ENCODE peak calls at places on chromosomes 6 and 20, in ten cellular contexts. S, D, P, Z, E, C, N, A, Q and K are unnamed samples.

GRCh38 chr6:73129653-73130443 is 95.4 kb downstream of the KHDC1L start:
- DNase-seq in Z (peak; percentile 47), D (peak; percentile 82), E (peak; percentile 80), P (peak; percentile 64), N (peak; percentile 80), A (peak; percentile 86), S (peak; percentile 94), C (peak; percentile 89), Q (peak; percentile 76), K (peak; percentile 69)

GRCh38 chr6:30511147-30511546 is 21.8 kb downstream of the HLA-E start:
- DNase-seq in Z (no peak), S (no peak), A (no peak), C (no peak), P (no peak), E (no peak), Q (no peak), D (no peak), N (no peak), K (no peak)

GRCh38 chr6:42043787-42044475 is 6.4 kb upstream of the TAF8 start:
- DNase-seq in E (peak; percentile 95), C (peak; percentile 85), Z (peak; percentile 77), P (peak; percentile 91), S (peak; percentile 94), Q (peak; percentile 94), D (peak; percentile 94), N (peak; percentile 81), A (peak; percentile 91), K (peak; percentile 89)

GRCh38 chr20:51442602-51443001 is 99.9 kb downstream of the NFATC2 start:
- DNase-seq in Z (no peak), Q (no peak), A (no peak), P (no peak), C (no peak), E (no peak), N (no peak), S (no peak), D (no peak), K (no peak)

GRCh38 chr6:17032595-17033591 is 69.0 kb upstream of the STMND1 start:
- DNase-seq in S (no peak), N (peak; percentile 54), P (no peak), Z (no peak), Q (no peak), E (no peak), C (peak; percentile 97), D (no peak), A (no peak), K (no peak)

GRCh38 chr6:153392156-153392555 is 261.1 kb upstream of the RGS17 start:
- DNase-seq in P (no peak), S (no peak), N (no peak), Z (no peak), D (no peak), E (no peak), A (no peak), Q (no peak), C (peak; percentile 8), K (no peak)

GRCh38 chr6:95243091-95243490 is 334.2 kb upstream of the MANEA start:
- DNase-seq in A (no peak), Z (no peak), E (no peak), N (no peak), S (no peak), P (no peak), D (no peak), Q (no peak), C (no peak), K (no peak)

GRCh38 chr20:52219441-52219840 is 27.9 kb upstream of the ZFP64 start:
- DNase-seq in A (no peak), N (no peak), S (no peak), Q (no peak), E (no peak), D (no peak), P (no peak), Z (no peak), C (no peak), K (no peak)

GRCh38 chr20:20083796-20084195 is 31.5 kb downstream of the CFAP61 start:
- DNase-seq in P (no peak), E (no peak), C (peak; percentile 55), Q (no peak), A (peak; percentile 54), N (no peak), D (peak; percentile 81), Z (no peak), S (no peak), K (no peak)

GRCh38 chr6:169161572-169162167 is 92.0 kb downstream of the THBS2 start:
- DNase-seq in S (no peak), N (no peak), A (no peak), C (peak; percentile 53), E (no peak), Q (no peak), D (no peak), Z (no peak), P (no peak), K (no peak)

GRCh38 chr6:31548423-31548873 is 1.0 kb downstream of the NFKBIL1 start:
- DNase-seq in Z (no peak), A (no peak), Q (no peak), E (no peak), P (no peak), N (no peak), D (no peak), S (no peak), C (no peak), K (no peak)

GRCh38 chr6:11144393-11144829 is 32.9 kb upstream of the ERVFRD-1 start:
- DNase-seq in A (peak; percentile 81), S (peak; percentile 90), C (peak; percentile 80), Z (peak; percentile 41), D (peak; percentile 49), Q (peak; percentile 68), N (peak; percentile 78), E (peak; percentile 69), P (peak; percentile 51), K (peak; percentile 58)

GRCh38 chr6:13635948-13636658 is 21.0 kb downstream of the NOL7 start:
- DNase-seq in N (no peak), Q (no peak), A (no peak), P (no peak), E (no peak), Z (no peak), D (peak; percentile 44), C (no peak), S (no peak), K (no peak)

GRCh38 chr20:6708010-6708409 is 59.5 kb upstream of the BMP2 start:
- DNase-seq in N (peak; percentile 26), C (peak; percentile 60), E (no peak), Q (no peak), A (no peak), Z (no peak), P (no peak), S (peak; percentile 10), D (no peak), K (no peak)

GRCh38 chr6:16320533-16321340 is 82.3 kb downstream of the GMPR start:
- DNase-seq in D (no peak), A (no peak), Z (no peak), S (no peak), E (no peak), C (peak; percentile 87), Q (no peak), N (no peak), P (no peak), K (no peak)

GRCh38 chr20:15065794-15066193 is 728.4 kb upstream of the FLRT3 start:
- DNase-seq in A (no peak), P (no peak), D (no peak), N (no peak), C (no peak), S (no peak), Z (no peak), Q (no peak), E (no peak), K (no peak)

GRCh38 chr6:14921170-14921569 is 324.7 kb upstream of the JARID2 start:
- DNase-seq in Q (no peak), D (no peak), C (no peak), E (no peak), S (no peak), A (no peak), N (no peak), Z (no peak), P (no peak), K (no peak)

GRCh38 chr6:163999475-164000125 is 585.1 kb downstream of the QKI start:
- DNase-seq in N (no peak), S (no peak), A (no peak), Z (no peak), E (no peak), Q (no peak), D (no peak), C (peak; percentile 2), P (no peak), K (no peak)

GRCh38 chr20:63181226-63181625 is 34.7 kb downstream of the YTHDF1 start:
- DNase-seq in Q (no peak), E (no peak), D (no peak), S (no peak), A (no peak), N (no peak), C (no peak), Z (no peak), P (no peak), K (no peak)

GRCh38 chr6:32980488-32981038 is 12.2 kb downstream of the BRD2 start:
- DNase-seq in Q (no peak), C (peak; percentile 50), D (no peak), S (no peak), Z (no peak), P (no peak), A (no peak), N (no peak), E (no peak), K (no peak)

GRCh38 chr6:5713519-5713918 is 293.2 kb downstream of the NRN1 start:
- DNase-seq in Q (no peak), Z (no peak), P (no peak), N (no peak), S (no peak), C (no peak), A (no peak), D (no peak), E (no peak), K (no peak)

GRCh38 chr20:56826971-56827645 is 198.0 kb downstream of the TFAP2C start:
- DNase-seq in A (no peak), E (no peak), D (no peak), C (peak; percentile 93), Z (no peak), N (peak; percentile 30), S (no peak), P (no peak), Q (no peak), K (no peak)

GRCh38 chr6:144574796-144575195 is 289.7 kb downstream of the UTRN start:
- DNase-seq in A (no peak), C (no peak), Z (no peak), S (no peak), E (no peak), Q (no peak), P (no peak), D (no peak), N (no peak), K (no peak)

GRCh38 chr6:105431226-105431625 is 28.3 kb upstream of the PREP start:
- DNase-seq in D (peak; percentile 63), Q (peak; percentile 50), C (peak; percentile 70), A (peak; percentile 64), P (no peak), N (no peak), S (peak; percentile 52), Z (no peak), E (no peak), K (peak; percentile 59)

GRCh38 chr6:125102901-125103300 is 50.7 kb upstream of the TPD52L1 start:
- DNase-seq in P (no peak), Z (no peak), S (no peak), A (peak; percentile 12), D (no peak), C (peak; percentile 82), E (no peak), N (no peak), Q (no peak), K (no peak)

GRCh38 chr6:79117752-79118151 is 39.7 kb upstream of the PHIP start:
- DNase-seq in N (no peak), P (no peak), D (no peak), C (no peak), Z (no peak), A (no peak), S (no peak), Q (no peak), E (no peak), K (no peak)

GRCh38 chr6:73803562-73804221 is 107.7 kb downstream of the CD109 start:
- DNase-seq in E (no peak), D (peak; percentile 44), Z (no peak), Q (no peak), N (no peak), A (peak; percentile 51), S (peak; percentile 70), C (peak; percentile 92), P (no peak), K (no peak)

GRCh38 chr20:50958733-50959542 is at the start of gene MOCS3:
- DNase-seq in N (peak; percentile 78), E (peak; percentile 75), Q (peak; percentile 79), Z (peak; percentile 70), S (peak; percentile 84), D (peak; percentile 95), P (peak; percentile 79), A (peak; percentile 92), C (peak; percentile 97), K (peak; percentile 95)